ENCODE peak calls at places on chromosome 11, in six cellular contexts. X is astrocyte of the spinal cord; B is MCF 10A; O is neuronal stem cell; F is mesenteric fat pad; R is stimulated activated CD4-positive, alpha-beta T cell treated with anti-CD3 and anti-CD28 coated beads, Interleukin-12 subunit alpha, Interleukin-12 subunit beta, amount 100 ng/mL, for 24 hours. S is an unnamed sample.

GRCh38 chr11:1303196-1303821 is 6.1 kb downstream of the TOLLIP start:
- DNase-seq in B (peak; percentile 62), F (peak; percentile 69), X (no peak), R (no peak), O (no peak), S (no peak)

GRCh38 chr11:123560001-123560400 is 94.4 kb downstream of the SCN3B start:
- DNase-seq in X (peak; percentile 60), R (no peak), B (no peak), F (no peak), O (no peak), S (no peak)

GRCh38 chr11:119094816-119095065 is 6.9 kb downstream of the DPAGT1 start:
- DNase-seq in F (peak; percentile 93), O (peak; percentile 70), R (peak; percentile 26), X (peak; percentile 86), B (peak; percentile 78), S (no peak)

GRCh38 chr11:10407749-10408472 is 47.2 kb upstream of the AMPD3 start:
- DNase-seq in X (no peak), F (peak; percentile 79), B (peak; percentile 38), R (no peak), O (no peak), S (no peak)

GRCh38 chr11:65791719-65792213 is 4.9 kb downstream of the OVOL1 start:
- DNase-seq in X (no peak), B (no peak), O (no peak), F (no peak), R (peak; percentile 43), S (no peak)

GRCh38 chr11:113884361-113884836 is 9.0 kb upstream of the USP28 start:
- DNase-seq in O (no peak), R (no peak), F (no peak), X (peak; percentile 10), B (peak; percentile 51), S (no peak)

GRCh38 chr11:63623513-63624140 is 9.4 kb upstream of the PLAAT3 start:
- DNase-seq in X (peak; percentile 22), B (no peak), R (no peak), O (no peak), F (no peak), S (no peak)

GRCh38 chr11:78800756-78801155 is 226.1 kb upstream of the NARS2 start:
- DNase-seq in R (no peak), B (no peak), F (no peak), O (no peak), X (no peak), S (no peak)

S was measured in omental fat pad.